ENCODE peak calls at places on chromosomes 1 and 21, in six cellular contexts. One of them, this sample, is unnamed.

GRCh38 chr21:41068411-41069304 is 99.3 kb upstream of the BACE2 start:
- DNase-seq in K562: peak
- DNase-seq in GM12878: no peak
- DNase-seq in HepG2: peak
- DNase-seq in A549: peak
- DNase-seq in IMR-90: peak
- DNase-seq in this sample: peak

GRCh38 chr21:46550511-46550941 is 54.4 kb downstream of the S100B start:
- DNase-seq in GM12878: no peak
- DNase-seq in HepG2: no peak
- DNase-seq in K562: no peak
- DNase-seq in IMR-90: no peak
- DNase-seq in A549: no peak
- DNase-seq in this sample: no peak

GRCh38 chr1:205704891-205705290 is 24.6 kb upstream of the SLC45A3 start:
- DNase-seq in GM12878: no peak
- DNase-seq in HepG2: no peak
- DNase-seq in K562: no peak
- DNase-seq in A549: no peak
- DNase-seq in IMR-90: no peak
- DNase-seq in this sample: no peak

GRCh38 chr1:85606414-85606800 is 25.8 kb downstream of the CCN1 start:
- DNase-seq in IMR-90: peak
- DNase-seq in K562: no peak
- DNase-seq in HepG2: no peak
- DNase-seq in GM12878: no peak
- DNase-seq in A549: peak
- DNase-seq in this sample: no peak

GRCh38 chr21:36918291-36918690 is 48.2 kb downstream of the HLCS start:
- DNase-seq in IMR-90: peak
- DNase-seq in HepG2: peak
- DNase-seq in A549: no peak
- DNase-seq in GM12878: no peak
- DNase-seq in K562: no peak
- DNase-seq in this sample: no peak

GRCh38 chr1:23774174-23774880 is 3.9 kb upstream of the PITHD1 start:
- DNase-seq in K562: no peak
- DNase-seq in HepG2: no peak
- DNase-seq in IMR-90: no peak
- DNase-seq in GM12878: no peak
- DNase-seq in A549: no peak
- DNase-seq in this sample: no peak

GRCh38 chr1:11541236-11541635 is 62.3 kb downstream of the DISP3 start:
- DNase-seq in K562: no peak
- DNase-seq in IMR-90: no peak
- DNase-seq in HepG2: no peak
- DNase-seq in A549: no peak
- DNase-seq in GM12878: no peak
- DNase-seq in this sample: no peak

GRCh38 chr21:43211085-43212071 is 42.6 kb downstream of the CRYAA start:
- DNase-seq in GM12878: no peak
- DNase-seq in IMR-90: no peak
- DNase-seq in K562: no peak
- DNase-seq in A549: no peak
- DNase-seq in HepG2: peak
- DNase-seq in this sample: peak

GRCh38 chr1:200905411-200906052 is 10.8 kb downstream of the INAVA start:
- DNase-seq in K562: no peak
- DNase-seq in IMR-90: no peak
- DNase-seq in A549: peak
- DNase-seq in GM12878: no peak
- DNase-seq in HepG2: peak
- DNase-seq in this sample: no peak

GRCh38 chr1:2148691-2149090 is 45.9 kb downstream of the FAAP20 start:
- DNase-seq in A549: no peak
- DNase-seq in IMR-90: no peak
- DNase-seq in K562: no peak
- DNase-seq in GM12878: no peak
- DNase-seq in HepG2: no peak
- DNase-seq in this sample: no peak

GRCh38 chr1:112308716-112309115 is 87.3 kb upstream of the CTTNBP2NL start:
- DNase-seq in HepG2: no peak
- DNase-seq in A549: no peak
- DNase-seq in K562: no peak
- DNase-seq in IMR-90: no peak
- DNase-seq in GM12878: no peak
- DNase-seq in this sample: no peak

GRCh38 chr1:90616395-90616794 is 100.7 kb downstream of the BARHL2 start:
- DNase-seq in GM12878: no peak
- DNase-seq in K562: peak
- DNase-seq in IMR-90: no peak
- DNase-seq in A549: peak
- DNase-seq in HepG2: peak
- DNase-seq in this sample: peak

GRCh38 chr21:32994305-32994704 is 31.4 kb upstream of the OLIG2 start:
- DNase-seq in HepG2: no peak
- DNase-seq in A549: no peak
- DNase-seq in GM12878: no peak
- DNase-seq in K562: peak
- DNase-seq in IMR-90: peak
- DNase-seq in this sample: peak

GRCh38 chr1:232459826-232460225 is 170.1 kb downstream of the SIPA1L2 start:
- DNase-seq in HepG2: no peak
- DNase-seq in IMR-90: no peak
- DNase-seq in K562: no peak
- DNase-seq in GM12878: no peak
- DNase-seq in A549: no peak
- DNase-seq in this sample: no peak

GRCh38 chr1:1165900-1166421 is 7.7 kb upstream of the TTLL10 start:
- DNase-seq in IMR-90: no peak
- DNase-seq in A549: no peak
- DNase-seq in GM12878: no peak
- DNase-seq in HepG2: no peak
- DNase-seq in K562: peak
- DNase-seq in this sample: no peak

GRCh38 chr1:51843948-51844347 is 34.6 kb downstream of the NRDC start:
- DNase-seq in HepG2: no peak
- DNase-seq in IMR-90: no peak
- DNase-seq in A549: no peak
- DNase-seq in GM12878: no peak
- DNase-seq in K562: no peak
- DNase-seq in this sample: peak

GRCh38 chr1:202662081-202662480 is 48.2 kb downstream of the SYT2 start:
- DNase-seq in K562: no peak
- DNase-seq in HepG2: no peak
- DNase-seq in A549: no peak
- DNase-seq in IMR-90: no peak
- DNase-seq in GM12878: no peak
- DNase-seq in this sample: peak

GRCh38 chr1:200889571-200889970 is 5.1 kb upstream of the INAVA start:
- DNase-seq in A549: no peak
- DNase-seq in IMR-90: no peak
- DNase-seq in K562: no peak
- DNase-seq in HepG2: no peak
- DNase-seq in GM12878: no peak
- DNase-seq in this sample: no peak

GRCh38 chr1:209416009-209416408 is 167.5 kb upstream of the CAMK1G start:
- DNase-seq in IMR-90: peak
- DNase-seq in K562: no peak
- DNase-seq in A549: peak
- DNase-seq in GM12878: no peak
- DNase-seq in HepG2: no peak
- DNase-seq in this sample: no peak

GRCh38 chr1:14778882-14779594 is 180.6 kb downstream of the KAZN start:
- DNase-seq in A549: peak
- DNase-seq in K562: peak
- DNase-seq in HepG2: peak
- DNase-seq in GM12878: no peak
- DNase-seq in IMR-90: peak
- DNase-seq in this sample: peak

GRCh38 chr21:27134513-27134912 is 167.6 kb upstream of the ADAMTS5 start:
- DNase-seq in IMR-90: peak
- DNase-seq in K562: no peak
- DNase-seq in GM12878: no peak
- DNase-seq in HepG2: no peak
- DNase-seq in A549: no peak
- DNase-seq in this sample: peak
- TF ChIP-seq SMC3 in IMR-90: no peak
- TF ChIP-seq SMC3 in K562: no peak
- TF ChIP-seq SMC3 in GM12878: no peak
- TF ChIP-seq SMC3 in HepG2: no peak
- TF ChIP-seq SMC3 in A549: no peak
- TF ChIP-seq SMC3 in this sample: no peak

GRCh38 chr1:198890531-198890930 is 251.7 kb downstream of the PTPRC start:
- DNase-seq in K562: no peak
- DNase-seq in GM12878: no peak
- DNase-seq in A549: peak
- DNase-seq in IMR-90: peak
- DNase-seq in HepG2: no peak
- DNase-seq in this sample: no peak
- TF ChIP-seq SMC3 in K562: no peak
- TF ChIP-seq SMC3 in GM12878: no peak
- TF ChIP-seq SMC3 in A549: no peak
- TF ChIP-seq SMC3 in IMR-90: no peak
- TF ChIP-seq SMC3 in HepG2: no peak
- TF ChIP-seq SMC3 in this sample: no peak

GRCh38 chr1:193338194-193338593 is 151.8 kb upstream of the B3GALT2 start:
- DNase-seq in K562: no peak
- DNase-seq in IMR-90: peak
- DNase-seq in GM12878: no peak
- DNase-seq in HepG2: no peak
- DNase-seq in A549: no peak
- DNase-seq in this sample: peak

GRCh38 chr1:193335797-193336428 is 149.5 kb upstream of the B3GALT2 start:
- DNase-seq in IMR-90: peak
- DNase-seq in GM12878: no peak
- DNase-seq in A549: no peak
- DNase-seq in HepG2: no peak
- DNase-seq in K562: no peak
- DNase-seq in this sample: no peak

DNA sequence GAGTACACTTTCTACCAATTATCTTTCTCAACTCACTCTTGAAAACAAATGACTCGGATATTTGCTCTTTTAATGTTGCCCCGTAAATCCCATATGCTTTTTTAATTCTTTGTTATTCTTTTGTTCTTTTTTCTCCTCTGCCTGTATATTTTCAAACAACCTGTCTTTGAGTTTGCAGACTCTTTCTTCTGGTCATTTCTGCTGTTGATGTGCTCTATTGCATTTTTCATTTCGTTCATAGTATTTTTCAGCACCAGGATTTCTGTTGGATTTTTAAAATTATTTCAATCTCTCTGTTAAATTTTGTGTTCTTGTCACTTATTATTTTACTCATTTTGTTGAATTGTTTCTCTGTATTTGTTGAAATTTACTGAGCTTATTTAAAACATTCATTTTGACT is 146.8 kb upstream of the B3GALT2 start:
- DNase-seq in A549: no peak
- DNase-seq in HepG2: no peak
- DNase-seq in GM12878: no peak
- DNase-seq in K562: no peak
- DNase-seq in IMR-90: no peak
- DNase-seq in this sample: no peak
- TF ChIP-seq SMC3 in A549: no peak
- TF ChIP-seq SMC3 in HepG2: no peak
- TF ChIP-seq SMC3 in GM12878: no peak
- TF ChIP-seq SMC3 in K562: no peak
- TF ChIP-seq SMC3 in IMR-90: no peak
- TF ChIP-seq SMC3 in this sample: no peak

GRCh38 chr1:97758589-97759057 is 162.2 kb downstream of the DPYD start:
- DNase-seq in GM12878: no peak
- DNase-seq in HepG2: no peak
- DNase-seq in A549: peak
- DNase-seq in K562: no peak
- DNase-seq in IMR-90: no peak
- DNase-seq in this sample: no peak

GRCh38 chr1:97759078-97759477 is 161.8 kb downstream of the DPYD start:
- DNase-seq in K562: no peak
- DNase-seq in HepG2: no peak
- DNase-seq in GM12878: no peak
- DNase-seq in A549: no peak
- DNase-seq in IMR-90: peak
- DNase-seq in this sample: no peak

GRCh38 chr1:97764991-97765390 is 155.8 kb downstream of the DPYD start:
- DNase-seq in HepG2: no peak
- DNase-seq in GM12878: no peak
- DNase-seq in K562: no peak
- DNase-seq in IMR-90: no peak
- DNase-seq in A549: no peak
- DNase-seq in this sample: no peak

GRCh38 chr1:97761637-97762036 is 159.2 kb downstream of the DPYD start:
- DNase-seq in A549: no peak
- DNase-seq in IMR-90: no peak
- DNase-seq in K562: no peak
- DNase-seq in HepG2: no peak
- DNase-seq in GM12878: no peak
- DNase-seq in this sample: no peak
- TF ChIP-seq SMC3 in A549: no peak
- TF ChIP-seq SMC3 in IMR-90: no peak
- TF ChIP-seq SMC3 in K562: no peak
- TF ChIP-seq SMC3 in HepG2: no peak
- TF ChIP-seq SMC3 in GM12878: no peak
- TF ChIP-seq SMC3 in this sample: no peak

GRCh38 chr1:114137497-114137896 is 16.2 kb downstream of the SYT6 start:
- DNase-seq in K562: no peak
- DNase-seq in IMR-90: no peak
- DNase-seq in HepG2: no peak
- DNase-seq in A549: no peak
- DNase-seq in GM12878: no peak
- DNase-seq in this sample: no peak

GRCh38 chr1:114134518-114134917 is 19.2 kb downstream of the SYT6 start:
- DNase-seq in K562: no peak
- DNase-seq in GM12878: no peak
- DNase-seq in IMR-90: no peak
- DNase-seq in A549: no peak
- DNase-seq in HepG2: peak
- DNase-seq in this sample: no peak

GRCh38 chr1:114131526-114132220 is 22.0 kb downstream of the SYT6 start:
- DNase-seq in GM12878: no peak
- DNase-seq in IMR-90: peak
- DNase-seq in A549: no peak
- DNase-seq in K562: no peak
- DNase-seq in HepG2: no peak
- DNase-seq in this sample: no peak

GRCh38 chr1:114139540-114139939 is 14.1 kb downstream of the SYT6 start:
- DNase-seq in A549: no peak
- DNase-seq in K562: no peak
- DNase-seq in HepG2: no peak
- DNase-seq in IMR-90: no peak
- DNase-seq in GM12878: no peak
- DNase-seq in this sample: no peak

GRCh38 chr1:114135806-114136205 is 17.9 kb downstream of the SYT6 start:
- DNase-seq in GM12878: no peak
- DNase-seq in IMR-90: no peak
- DNase-seq in HepG2: no peak
- DNase-seq in A549: no peak
- DNase-seq in K562: no peak
- DNase-seq in this sample: no peak
- TF ChIP-seq SMC3 in GM12878: no peak
- TF ChIP-seq SMC3 in IMR-90: no peak
- TF ChIP-seq SMC3 in HepG2: no peak
- TF ChIP-seq SMC3 in A549: no peak
- TF ChIP-seq SMC3 in K562: no peak
- TF ChIP-seq SMC3 in this sample: no peak

This sample was measured in SK-N-SH.